ENCODE peak calls at places on chromosomes 7 and 10, in six cellular contexts. A is Panc1, S is uterus, H is GM12864, P is keratinocyte, F is mesendoderm. I is an unnamed sample.

GRCh38 chr7:1046722-1047679 is 2.7 kb downstream of the GPR146 start:
- DNase-seq in A (no peak), S (no peak), H (no peak), P (no peak), F (no peak), I (no peak)

GRCh38 chr10:43390791-43391190 is 18.2 kb downstream of the HNRNPF start:
- DNase-seq in A (no peak), S (no peak), H (no peak), P (no peak), F (peak), I (peak)

GRCh38 chr7:132113536-132114409 is 462.5 kb downstream of the PLXNA4 start:
- DNase-seq in A (no peak), S (peak), H (no peak), P (no peak), F (no peak), I (peak)

GRCh38 chr10:72013202-72013945 is 49.2 kb downstream of the CHST3 start:
- DNase-seq in A (no peak), S (no peak), H (no peak), P (no peak), F (no peak), I (no peak)

GRCh38 chr7:27677912-27678612 is 15.4 kb upstream of the HIBADH start:
- DNase-seq in A (peak), S (no peak), H (no peak), P (no peak), F (peak), I (no peak)

GRCh38 chr7:141737118-141737835 is 881 bp upstream of the SSBP1 start:
- DNase-seq in A (no peak), S (peak), H (no peak), P (no peak), F (no peak), I (no peak)

GRCh38 chr7:101630591-101630990 is 1.5 kb upstream of the MYL10 start:
- DNase-seq in A (no peak), S (no peak), H (no peak), P (peak), F (peak), I (no peak)

GRCh38 chr10:76946268-76946667 is 691.3 kb downstream of the KCNMA1 start:
- DNase-seq in A (no peak), S (no peak), H (no peak), P (no peak), F (no peak), I (no peak)

GRCh38 chr10:122446668-122447410 is 7.6 kb upstream of the ARMS2 start:
- DNase-seq in A (no peak), S (no peak), H (no peak), P (no peak), F (peak), I (peak)

GRCh38 chr7:12951397-12951801 is 264.0 kb downstream of the ARL4A start:
- DNase-seq in A (peak), S (no peak), H (no peak), P (no peak), F (peak), I (no peak)

GRCh38 chr10:63133787-63134557 is 844 bp downstream of the NRBF2 start:
- DNase-seq in A (no peak), S (no peak), H (no peak), P (no peak), F (peak), I (no peak)

GRCh38 chr7:44293561-44294324 is 31.7 kb downstream of the CAMK2B start:
- DNase-seq in A (no peak), S (no peak), H (no peak), P (no peak), F (no peak), I (peak)

GRCh38 chr7:111855842-111856227 is 293.5 kb upstream of the IMMP2L start:
- DNase-seq in A (no peak), S (no peak), H (no peak), P (no peak), F (peak), I (peak)

GRCh38 chr10:97726636-97727178 is 10.2 kb upstream of the ZFYVE27 start:
- DNase-seq in A (peak), S (peak), H (no peak), P (no peak), F (peak), I (peak)

GRCh38 chr10:53846809-53847208 is 954.2 kb downstream of the PCDH15 start:
- DNase-seq in A (no peak), S (no peak), H (no peak), P (no peak), F (peak), I (no peak)

GRCh38 chr10:44253769-44254462 is 131.0 kb downstream of the CXCL12 start:
- DNase-seq in A (no peak), S (peak), H (no peak), P (no peak), F (no peak), I (no peak)

GRCh38 chr7:40700653-40701475 is 566.1 kb downstream of the SUGCT start:
- DNase-seq in A (no peak), S (no peak), H (no peak), P (no peak), F (peak), I (peak)

GRCh38 chr10:98408799-98409198 is 6.2 kb downstream of the PYROXD2 start:
- DNase-seq in A (no peak), S (no peak), H (no peak), P (no peak), F (no peak), I (no peak)

GRCh38 chr10:72022228-72022627 is 58.0 kb downstream of the CHST3 start:
- DNase-seq in A (no peak), S (no peak), H (no peak), P (no peak), F (no peak), I (no peak)

GRCh38 chr10:61973169-61973568 is 71.7 kb downstream of the ARID5B start:
- DNase-seq in A (no peak), S (no peak), H (no peak), P (no peak), F (no peak), I (no peak)

GRCh38 chr7:114988755-114989154 is 66.9 kb downstream of the MDFIC start:
- DNase-seq in A (no peak), S (peak), H (no peak), P (no peak), F (no peak), I (no peak)

GRCh38 chr10:11685787-11686218 is 56.4 kb upstream of the ECHDC3 start:
- DNase-seq in A (no peak), S (peak), H (peak), P (no peak), F (no peak), I (no peak)

GRCh38 chr7:104933022-104933421 is 81.0 kb upstream of the KMT2E start:
- DNase-seq in A (no peak), S (no peak), H (no peak), P (no peak), F (no peak), I (no peak)

GRCh38 chr7:17109017-17109416 is 189.4 kb upstream of the AHR start:
- DNase-seq in A (no peak), S (no peak), H (no peak), P (no peak), F (no peak), I (no peak)

GRCh38 chr10:132939957-132940790 is 2.2 kb downstream of the CFAP46 start:
- DNase-seq in A (peak), S (no peak), H (no peak), P (no peak), F (peak), I (peak)

GRCh38 chr10:1873916-1874315 is 136.6 kb upstream of the ADARB2 start:
- DNase-seq in A (no peak), S (no peak), H (no peak), P (no peak), F (no peak), I (no peak)

GRCh38 chr10:63058236-63058635 is 74.9 kb upstream of the NRBF2 start:
- DNase-seq in A (no peak), S (no peak), H (no peak), P (no peak), F (peak), I (no peak)

GRCh38 chr10:101289541-101289940 is 60.3 kb upstream of the LBX1 start:
- DNase-seq in A (no peak), S (no peak), H (no peak), P (no peak), F (no peak), I (no peak)

GRCh38 chr7:40922316-40922670 is 780.6 kb downstream of the INHBA start:
- DNase-seq in A (no peak), S (no peak), H (no peak), P (peak), F (peak), I (no peak)

GRCh38 chr10:119253433-119254174 is 46.2 kb downstream of the GRK5 start:
- DNase-seq in A (peak), S (peak), H (no peak), P (no peak), F (peak), I (peak)

GRCh38 chr10:128624656-128625530 is 498.7 kb upstream of the MKI67 start:
- DNase-seq in A (no peak), S (no peak), H (no peak), P (no peak), F (peak), I (no peak)

GRCh38 chr7:78510580-78511188 is 712.1 kb downstream of the PHTF2 start:
- DNase-seq in A (peak), S (no peak), H (no peak), P (no peak), F (peak), I (peak)

GRCh38 chr10:73992899-73993788 is 4.8 kb upstream of the VCL start:
- DNase-seq in A (no peak), S (no peak), H (no peak), P (no peak), F (no peak), I (no peak)

GRCh38 chr7:2196381-2197378 is 36.1 kb downstream of the MAD1L1 start:
- DNase-seq in A (no peak), S (no peak), H (no peak), P (no peak), F (no peak), I (no peak)